ENCODE peak calls at places on chromosomes 2 and 18, in nine cellular contexts. Y is GM23248, U is MM.1S, A is HCT116, J is hepatocyte, I is neural progenitor cell, F is OCI-LY7, W is SK-N-SH, P is GM23338. S is an unnamed sample.

GRCh38 chr2:217858519-217859466 is 144.0 kb downstream of the TNS1 start:
- DNase-seq in J (peak), F (no peak), P (no peak), I (peak), Y (peak), U (no peak), A (no peak), W (peak), S (no peak)

GRCh38 chr2:46615555-46616487 is 136.5 kb downstream of the TMEM247 start:
- DNase-seq in U (peak), J (peak), P (peak), F (peak), Y (peak), A (no peak), I (peak), W (no peak), S (peak)

GRCh38 chr2:136117391-136117841 is 533 bp downstream of the CXCR4 start:
- DNase-seq in P (peak), I (peak), F (peak), W (peak), A (no peak), Y (peak), U (peak), J (peak), S (peak)

GRCh38 chr2:86213056-86213455 is 13.8 kb downstream of the MRPL35 start:
- DNase-seq in F (no peak), Y (no peak), P (no peak), U (no peak), W (no peak), A (no peak), I (no peak), J (no peak), S (peak)

GRCh38 chr2:112644155-112644932 is 1.4 kb upstream of the SLC20A1 start:
- DNase-seq in A (peak), Y (no peak), J (peak), I (peak), P (peak), W (no peak), F (no peak), U (no peak), S (peak)

GRCh38 chr2:36960773-36961172 is 5.6 kb downstream of the STRN start:
- DNase-seq in A (no peak), Y (no peak), U (no peak), P (no peak), F (no peak), W (no peak), I (no peak), J (no peak), S (no peak)

GRCh38 chr2:230932556-230933511 is 7.8 kb upstream of the GPR55 start:
- DNase-seq in J (peak), I (no peak), Y (peak), F (no peak), A (no peak), P (no peak), U (no peak), W (no peak), S (no peak)

GRCh38 chr2:218216674-218217365 is at the start of gene ARPC2:
- DNase-seq in I (peak), P (peak), U (peak), A (peak), J (peak), Y (peak), W (peak), F (peak), S (peak)

GRCh38 chr2:207902822-207903221 is 122.5 kb downstream of the PLEKHM3 start:
- DNase-seq in A (no peak), Y (no peak), U (no peak), P (no peak), W (no peak), J (no peak), F (no peak), I (no peak), S (no peak)

GRCh38 chr2:100104718-100105677 is 37.4 kb downstream of the AFF3 start:
- DNase-seq in I (peak), Y (peak), P (peak), W (peak), F (peak), A (no peak), U (no peak), J (peak), S (no peak)

GRCh38 chr2:239227661-239228371 is 173.0 kb downstream of the HDAC4 start:
- DNase-seq in I (no peak), U (no peak), W (peak), A (no peak), J (no peak), F (no peak), P (no peak), Y (peak), S (no peak)

GRCh38 chr2:12227941-12228608 is 481.6 kb downstream of the LPIN1 start:
- DNase-seq in Y (peak), U (no peak), J (no peak), W (no peak), I (no peak), F (no peak), P (no peak), A (no peak), S (no peak)

GRCh38 chr2:168345601-168346000 is 98.2 kb upstream of the STK39 start:
- DNase-seq in F (peak), Y (no peak), A (no peak), U (no peak), J (no peak), I (no peak), W (no peak), P (no peak), S (no peak)

GRCh38 chr2:168348076-168348475 is 100.7 kb upstream of the STK39 start:
- DNase-seq in A (peak), J (peak), W (peak), U (peak), P (peak), I (peak), Y (peak), F (peak), S (peak)

GRCh38 chr2:168344706-168345105 is 97.3 kb upstream of the STK39 start:
- DNase-seq in J (no peak), Y (no peak), I (no peak), W (no peak), P (no peak), F (no peak), U (no peak), A (no peak), S (no peak)

GRCh38 chr2:168343586-168343985 is 96.2 kb upstream of the STK39 start:
- DNase-seq in P (no peak), J (no peak), A (no peak), U (no peak), Y (peak), I (no peak), F (no peak), W (no peak), S (peak)

DNA sequence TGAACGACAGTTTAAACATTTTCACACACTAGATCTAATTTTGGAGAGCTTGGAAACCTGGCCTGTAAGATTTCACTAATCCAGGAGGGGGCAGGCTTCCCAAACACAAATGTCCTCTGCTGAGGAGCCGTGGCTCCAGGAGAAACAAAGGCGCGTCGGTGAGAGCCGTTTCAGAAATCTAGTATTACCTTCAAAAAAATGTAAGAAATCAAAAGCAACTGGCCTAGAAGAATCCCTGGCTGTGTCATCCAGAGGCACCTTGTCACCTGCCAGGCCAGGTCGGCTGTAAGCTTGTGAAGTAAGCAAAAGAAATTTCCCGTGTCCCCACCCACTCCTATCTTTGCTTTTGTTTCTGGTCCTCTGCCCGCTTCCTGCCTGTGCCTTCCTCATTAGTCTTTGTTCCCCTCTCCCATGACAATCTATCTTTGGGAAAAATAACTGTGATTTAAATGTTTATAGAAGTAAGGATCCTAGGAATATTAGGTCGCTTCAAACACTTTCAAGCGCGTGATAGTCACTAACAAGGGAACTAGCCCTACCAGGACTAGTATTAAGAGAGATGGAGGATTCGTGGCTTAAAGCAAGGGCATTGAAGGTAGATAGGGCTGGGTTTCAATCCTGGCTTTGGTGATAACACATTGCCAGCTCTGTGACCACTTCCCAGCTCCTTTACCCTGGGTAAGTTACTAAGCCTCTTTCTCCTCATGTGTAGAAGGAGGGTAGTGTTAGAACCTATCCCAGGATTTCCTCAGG is 99.5 kb upstream of the STK39 start:
- DNase-seq in Y (peak), I (peak), U (peak), P (peak), W (peak), F (peak), A (peak), J (peak), S (peak)
- H3K27ac ChIP-seq in Y (no peak), I (no peak), U (no peak), P (no peak), W (peak), F (no peak), A (no peak), J (peak), S (no peak)

GRCh38 chr2:43225093-43225787 is 1.2 kb downstream of the ZFP36L2 start:
- DNase-seq in I (peak), J (peak), F (peak), U (peak), Y (peak), P (peak), W (peak), A (no peak), S (peak)
- TF ChIP-seq EZH2phosphoT487 in I (no peak), J (peak), F (no peak), U (no peak), Y (no peak), P (no peak), W (no peak), A (no peak), S (peak)

DNA sequence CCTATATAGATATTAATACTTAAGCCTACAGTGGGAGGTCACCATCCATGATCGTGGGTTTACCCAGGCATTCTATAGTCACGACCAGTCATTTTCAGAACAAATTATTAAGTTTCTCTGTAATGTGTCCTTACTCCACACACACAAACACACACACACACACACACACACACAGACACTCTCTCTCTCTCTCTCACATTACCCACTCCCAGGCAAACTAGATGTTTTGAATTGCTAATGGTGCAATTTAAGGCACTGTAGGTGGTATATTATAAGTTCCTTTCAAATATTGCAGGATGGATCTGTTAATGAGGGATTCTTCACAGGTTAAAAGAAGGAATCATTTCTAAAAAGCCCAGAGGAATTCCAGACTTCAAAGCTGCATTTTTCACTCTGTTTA is 657.8 kb downstream of the MBD2 start:
- DNase-seq in I (no peak), U (no peak), F (no peak), Y (no peak), J (no peak), P (peak), W (no peak), A (no peak), S (no peak)
- H3K27ac ChIP-seq in I (no peak), U (no peak), F (no peak), Y (no peak), J (no peak), P (peak), W (no peak), A (no peak), S (no peak)

GRCh38 chr2:149098722-149099121 is 60.2 kb downstream of the LYPD6B start:
- DNase-seq in I (no peak), F (no peak), J (no peak), P (no peak), W (no peak), U (no peak), A (no peak), Y (peak), S (peak)
- TF ChIP-seq EZH2phosphoT487 in I (no peak), F (no peak), J (no peak), P (no peak), W (no peak), U (no peak), A (no peak), Y (no peak), S (no peak)

GRCh38 chr2:26008851-26009566 is 24.9 kb upstream of the RAB10 start:
- DNase-seq in F (no peak), A (peak), P (no peak), U (peak), Y (peak), W (no peak), I (no peak), J (peak), S (peak)
- H3K27ac ChIP-seq in F (no peak), A (peak), P (no peak), U (peak), Y (peak), W (no peak), I (no peak), J (peak), S (peak)

GRCh38 chr2:205273148-205273547 is 409.2 kb upstream of the NRP2 start:
- DNase-seq in Y (no peak), A (no peak), W (no peak), F (no peak), J (no peak), P (peak), I (peak), U (no peak), S (no peak)

GRCh38 chr2:205270689-205271088 is 411.6 kb upstream of the NRP2 start:
- DNase-seq in I (no peak), J (peak), A (no peak), P (no peak), F (no peak), W (no peak), Y (no peak), U (no peak), S (peak)

GRCh38 chr2:205261631-205262030 is 420.7 kb upstream of the NRP2 start:
- DNase-seq in J (no peak), I (no peak), Y (no peak), F (no peak), A (no peak), W (no peak), P (no peak), U (no peak), S (no peak)

DNA sequence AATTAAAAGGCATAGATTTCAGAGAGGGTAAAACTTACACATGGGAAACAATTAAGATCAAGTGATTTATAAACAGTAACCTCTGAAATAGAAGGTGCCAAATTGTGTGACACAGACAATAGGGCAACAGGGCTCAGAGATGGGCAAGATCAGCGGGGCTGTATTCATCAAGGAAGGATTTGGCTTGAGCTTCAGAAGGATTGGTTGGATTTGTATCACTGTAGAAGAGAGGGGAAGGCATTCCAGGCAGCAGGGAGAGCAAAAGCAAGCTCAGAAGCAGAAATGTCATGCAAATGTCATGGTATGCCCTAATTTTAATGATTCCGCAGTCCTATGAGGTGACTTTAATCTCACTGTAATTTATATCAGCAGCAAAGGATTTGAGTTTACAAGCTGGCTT is 415.0 kb upstream of the NRP2 start:
- DNase-seq in F (no peak), W (no peak), Y (no peak), I (peak), P (peak), A (no peak), U (no peak), J (no peak), S (no peak)
- TF ChIP-seq EZH2phosphoT487 in F (no peak), W (no peak), Y (no peak), I (no peak), P (no peak), A (no peak), U (no peak), J (no peak), S (no peak)

DNA sequence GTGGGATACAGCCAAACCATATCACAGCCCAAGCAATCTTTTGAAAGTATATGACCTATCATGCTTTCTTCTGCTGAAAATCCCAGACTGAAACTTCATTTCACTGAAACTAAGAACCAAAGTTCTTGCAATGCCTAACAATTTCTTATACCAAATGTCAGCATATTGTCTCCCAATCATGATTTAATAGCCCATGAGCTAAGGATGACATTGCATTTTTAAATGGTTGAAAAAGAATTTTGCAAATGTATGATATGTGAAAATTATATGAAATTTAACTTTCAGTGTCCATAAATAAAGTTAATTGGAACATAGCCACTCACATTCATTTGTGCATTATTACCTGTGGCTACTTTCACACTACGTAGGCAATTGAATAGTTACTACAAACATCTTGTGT is 687.0 kb upstream of the ZEB2 start:
- DNase-seq in W (no peak), J (no peak), U (no peak), I (no peak), P (no peak), F (no peak), Y (no peak), A (no peak), S (no peak)
- H3K27ac ChIP-seq in W (no peak), J (no peak), U (no peak), I (no peak), P (no peak), F (no peak), Y (no peak), A (no peak), S (no peak)

GRCh38 chr2:164538250-164538866 is 82.9 kb downstream of the GRB14 start:
- DNase-seq in A (peak), J (peak), F (peak), Y (peak), I (peak), W (peak), U (peak), P (peak), S (peak)
- TF ChIP-seq EZH2phosphoT487 in A (no peak), J (no peak), F (no peak), Y (no peak), I (no peak), W (no peak), U (no peak), P (no peak), S (no peak)

GRCh38 chr18:43129946-43130523 is 14.6 kb upstream of the RIT2 start:
- DNase-seq in U (peak), Y (peak), A (no peak), J (no peak), W (peak), P (no peak), I (no peak), F (no peak), S (no peak)
- H3K27ac ChIP-seq in U (no peak), Y (no peak), A (no peak), J (no peak), W (no peak), P (no peak), I (no peak), F (no peak), S (no peak)

DNA sequence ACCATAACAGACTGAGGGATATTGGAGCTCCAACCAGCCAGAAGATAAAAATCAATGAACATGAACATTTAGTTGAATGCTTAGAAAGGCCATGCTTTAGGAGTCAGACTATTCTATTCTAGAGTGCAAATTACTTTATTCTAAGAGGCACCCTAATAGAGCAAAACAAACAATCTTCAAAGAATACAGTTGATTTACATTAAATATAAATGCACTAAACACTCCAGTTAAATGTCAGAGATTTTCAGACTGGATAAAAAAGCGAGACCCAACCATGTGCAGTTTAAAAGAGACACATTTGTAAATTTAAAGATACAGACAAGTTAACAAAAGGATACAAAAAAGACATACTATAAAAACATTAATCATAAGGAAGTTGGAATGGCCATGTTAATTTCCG is 214.0 kb upstream of the SMAD7 start:
- DNase-seq in J (no peak), A (no peak), U (no peak), Y (no peak), P (no peak), I (no peak), F (no peak), W (no peak), S (no peak)
- TF ChIP-seq EZH2phosphoT487 in J (no peak), A (no peak), U (no peak), Y (no peak), P (no peak), I (no peak), F (no peak), W (no peak), S (no peak)